ENCODE peak calls at places on chromosomes 6 and 20, in five cellular contexts. A is HS-5, X is retina, J is AG04449, T is GF-D8. R is an unnamed sample.

GRCh38 chr6:32845381-32845884 is 1.6 kb upstream of the PSMB8 start:
- DNase-seq in A (no peak), X (no peak), J (no peak), T (peak), R (no peak)

GRCh38 chr6:90574610-90575009 is 12.3 kb downstream of the MAP3K7 start:
- DNase-seq in A (no peak), X (no peak), J (peak), T (no peak), R (no peak)

GRCh38 chr6:107871981-107872380 is 47.9 kb upstream of the SCML4 start:
- DNase-seq in A (no peak), X (no peak), J (no peak), T (no peak), R (no peak)

GRCh38 chr20:54774423-54774822 is 299.0 kb downstream of the DOK5 start:
- DNase-seq in A (no peak), X (no peak), J (no peak), T (no peak), R (no peak)

GRCh38 chr20:32036716-32037355 is 15.2 kb upstream of the HCK start:
- DNase-seq in A (no peak), X (no peak), J (no peak), T (peak), R (no peak)

GRCh38 chr6:17971128-17972073 is 16.0 kb downstream of the KIF13A start:
- DNase-seq in A (no peak), X (no peak), J (no peak), T (no peak), R (no peak)

GRCh38 chr20:49747707-49748524 is 34.2 kb upstream of the B4GALT5 start:
- DNase-seq in A (no peak), X (no peak), J (no peak), T (peak), R (no peak)

GRCh38 chr6:81138236-81138635 is 614.2 kb downstream of the TENT5A start:
- DNase-seq in A (no peak), X (no peak), J (no peak), T (no peak), R (no peak)

GRCh38 chr6:116144590-116144989 is 18.7 kb upstream of the COL10A1 start:
- DNase-seq in A (peak), X (no peak), J (peak), T (no peak), R (no peak)

GRCh38 chr6:168363811-168364792 is 44.5 kb upstream of the DACT2 start:
- DNase-seq in A (no peak), X (no peak), J (no peak), T (no peak), R (no peak)

GRCh38 chr20:57038608-57039440 is 227.6 kb downstream of the BMP7 start:
- DNase-seq in A (no peak), X (no peak), J (no peak), T (no peak), R (no peak)

GRCh38 chr20:50710492-50711063 is 19.2 kb upstream of the RIPOR3 start:
- DNase-seq in A (peak), X (no peak), J (no peak), T (peak), R (no peak)

GRCh38 chr20:1369970-1370369 is 22.9 kb downstream of the FKBP1A start:
- DNase-seq in A (no peak), X (no peak), J (no peak), T (no peak), R (no peak)

GRCh38 chr6:155080876-155081845 is 86.0 kb downstream of the TIAM2 start:
- DNase-seq in A (no peak), X (no peak), J (peak), T (no peak), R (no peak)

GRCh38 chr6:32796848-32797776 is 19.7 kb downstream of the HLA-DOB start:
- DNase-seq in A (peak), X (peak), J (no peak), T (peak), R (peak)

GRCh38 chr6:29483735-29484134 is 4.0 kb downstream of the MAS1L start:
- DNase-seq in A (no peak), X (no peak), J (no peak), T (no peak), R (no peak)

GRCh38 chr6:34514593-34515472 is 41.3 kb downstream of the SPDEF start:
- DNase-seq in A (no peak), X (peak), J (no peak), T (no peak), R (no peak)

GRCh38 chr6:38570750-38571149 is 69.0 kb downstream of the BTBD9 start:
- DNase-seq in A (no peak), X (no peak), J (no peak), T (no peak), R (no peak)

GRCh38 chr6:43842231-43842794 is 72.3 kb downstream of the VEGFA start:
- DNase-seq in A (peak), X (no peak), J (no peak), T (no peak), R (no peak)

GRCh38 chr6:123965894-123966293 is 162.2 kb downstream of the NKAIN2 start:
- DNase-seq in A (no peak), X (peak), J (no peak), T (no peak), R (no peak)

GRCh38 chr6:10586302-10586701 is 65.2 kb downstream of the GCNT2 start:
- DNase-seq in A (no peak), X (no peak), J (no peak), T (no peak), R (no peak)

GRCh38 chr6:20325641-20326421 is 75.8 kb upstream of the E2F3 start:
- DNase-seq in A (no peak), X (no peak), J (peak), T (no peak), R (no peak)

GRCh38 chr20:34079818-34080217 is 32.2 kb downstream of the EIF2S2 start:
- DNase-seq in A (no peak), X (no peak), J (no peak), T (no peak), R (no peak)

GRCh38 chr6:34911822-34912221 is 22.8 kb downstream of the ANKS1A start:
- DNase-seq in A (no peak), X (no peak), J (no peak), T (no peak), R (no peak)

GRCh38 chr6:579339-579738 is 77.6 kb downstream of the HUS1B start:
- DNase-seq in A (no peak), X (no peak), J (no peak), T (no peak), R (no peak)

GRCh38 chr6:139713416-139713815 is 339.0 kb upstream of the CITED2 start:
- DNase-seq in A (no peak), X (no peak), J (no peak), T (no peak), R (no peak)

GRCh38 chr6:70863343-70863742 is 93.5 kb downstream of the B3GAT2 start:
- DNase-seq in A (no peak), X (no peak), J (no peak), T (no peak), R (no peak)

GRCh38 chr6:48057611-48058010 is 53.4 kb downstream of the PTCHD4 start:
- DNase-seq in A (no peak), X (no peak), J (no peak), T (no peak), R (no peak)

GRCh38 chr20:58229198-58229802 is 847 bp upstream of the ANKRD60 start:
- DNase-seq in A (no peak), X (no peak), J (no peak), T (no peak), R (no peak)

GRCh38 chr6:169101981-169102380 is 151.7 kb downstream of the THBS2 start:
- DNase-seq in A (peak), X (no peak), J (no peak), T (no peak), R (no peak)

R was measured in effector CD4-positive, alpha-beta T cell.